ENCODE peak calls at places on chromosomes 7 and 10, in nine cellular contexts. Y, N, D, K, G, E, U, R and V are unnamed samples.

GRCh38 chr7:8177109-8177933 is 84.6 kb downstream of the ICA1 start:
- DNase-seq in Y (no peak), N (no peak), D (no peak), K (no peak), G (peak), E (no peak), U (no peak), R (no peak), V (no peak)

GRCh38 chr10:102393411-102394078 is 2.0 kb upstream of the NFKB2 start:
- DNase-seq in Y (no peak), N (no peak), D (no peak), K (peak), G (no peak), E (no peak), U (no peak), R (no peak), V (no peak)

GRCh38 chr7:67406941-67407340 is 410.3 kb downstream of the TYW1 start:
- DNase-seq in Y (no peak), N (no peak), D (no peak), K (no peak), G (no peak), E (no peak), U (no peak), R (no peak), V (no peak)

GRCh38 chr7:150562919-150563318 is 4.3 kb upstream of the GIMAP4 start:
- DNase-seq in Y (no peak), N (no peak), D (no peak), K (no peak), G (peak), E (no peak), U (no peak), R (no peak), V (no peak)

GRCh38 chr10:102230264-102230860 is 4.3 kb downstream of the ELOVL3 start:
- DNase-seq in Y (no peak), N (peak), D (peak), K (peak), G (peak), E (peak), U (peak), R (no peak), V (peak)

GRCh38 chr10:127071126-127071525 is 125.3 kb downstream of the INSYN2A start:
- DNase-seq in Y (no peak), N (no peak), D (no peak), K (no peak), G (no peak), E (no peak), U (no peak), R (no peak), V (no peak)

GRCh38 chr10:83541096-83541495 is 598.2 kb upstream of the GHITM start:
- DNase-seq in Y (no peak), N (no peak), D (no peak), K (no peak), G (peak), E (no peak), U (no peak), R (no peak), V (no peak)

GRCh38 chr10:4074559-4075407 is 289.8 kb upstream of the KLF6 start:
- DNase-seq in Y (no peak), N (no peak), D (no peak), K (peak), G (no peak), E (no peak), U (no peak), R (no peak), V (no peak)

GRCh38 chr10:127207081-127207480 is 10.7 kb upstream of the INSYN2A start:
- DNase-seq in Y (no peak), N (no peak), D (no peak), K (no peak), G (no peak), E (no peak), U (no peak), R (no peak), V (no peak)

GRCh38 chr7:51867117-51867516 is 550.5 kb upstream of the COBL start:
- DNase-seq in Y (no peak), N (no peak), D (no peak), K (no peak), G (no peak), E (no peak), U (no peak), R (no peak), V (no peak)

GRCh38 chr7:139619367-139619657 is 95.8 kb downstream of the CLEC2L start:
- DNase-seq in Y (no peak), N (no peak), D (no peak), K (no peak), G (peak), E (no peak), U (no peak), R (peak), V (no peak)

GRCh38 chr10:132395704-132396494 is 1.1 kb upstream of the PWWP2B start:
- DNase-seq in Y (no peak), N (peak), D (peak), K (peak), G (peak), E (no peak), U (peak), R (no peak), V (no peak)

GRCh38 chr7:44112231-44112996 is 8.3 kb downstream of the AEBP1 start:
- DNase-seq in Y (no peak), N (no peak), D (no peak), K (peak), G (no peak), E (no peak), U (peak), R (no peak), V (no peak)

GRCh38 chr7:90723866-90724265 is 127.7 kb downstream of the CDK14 start:
- DNase-seq in Y (no peak), N (no peak), D (no peak), K (no peak), G (no peak), E (no peak), U (no peak), R (no peak), V (no peak)

GRCh38 chr7:134553976-134554375 is 5.1 kb downstream of the AKR1B15 start:
- DNase-seq in Y (no peak), N (no peak), D (no peak), K (no peak), G (no peak), E (no peak), U (no peak), R (no peak), V (no peak)
- TF ChIP-seq CTCF in Y (no peak), N (no peak), D (no peak), K (no peak), G (no peak), E (peak), U (no peak), R (no peak), V (no peak)

GRCh38 chr7:100456561-100456957 is 7.5 kb downstream of the SPACDR start:
- DNase-seq in Y (no peak), N (no peak), D (no peak), K (no peak), G (no peak), E (no peak), U (no peak), R (no peak), V (no peak)
- TF ChIP-seq CTCF in Y (no peak), N (no peak), D (no peak), K (peak), G (no peak), E (no peak), U (no peak), R (no peak), V (no peak)

DNA sequence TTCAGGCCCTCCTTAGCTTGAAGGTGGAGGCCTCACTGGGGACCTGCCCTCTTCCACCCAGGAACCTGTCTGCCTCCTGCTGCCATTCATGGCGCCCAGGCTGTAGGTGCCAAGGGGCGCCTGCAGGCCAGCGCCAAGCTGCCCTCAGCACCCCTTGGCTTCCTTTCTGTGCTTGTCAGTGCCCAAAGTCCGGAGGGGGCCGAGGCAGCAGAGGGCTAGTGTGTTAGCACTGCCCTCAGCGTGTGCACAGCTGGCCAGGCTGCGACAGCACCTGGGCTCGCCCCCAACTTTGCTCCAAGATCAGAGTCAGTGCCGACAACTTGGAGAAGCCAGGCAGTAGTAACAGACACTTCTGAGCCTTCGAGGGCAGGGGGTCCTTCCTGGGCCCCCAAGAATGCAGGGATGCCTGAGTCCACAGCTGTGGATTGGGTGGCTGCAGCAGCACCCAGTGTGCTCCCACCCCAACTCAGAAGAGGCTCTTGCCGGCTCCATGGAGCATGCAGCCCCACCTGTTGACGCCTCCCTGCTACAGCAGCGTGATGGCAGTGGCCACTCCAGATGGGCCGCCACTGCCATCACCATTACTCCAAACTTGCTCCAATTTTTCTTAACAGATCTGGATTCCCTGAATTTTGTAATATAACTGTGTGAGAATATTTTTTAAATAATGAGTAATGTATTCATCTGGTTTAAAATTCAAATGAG is 41.7 kb downstream of the CACUL1 start:
- DNase-seq in Y (no peak), N (peak), D (no peak), K (peak), G (no peak), E (no peak), U (peak), R (no peak), V (no peak)
- TF ChIP-seq CTCF in Y (no peak), N (no peak), D (no peak), K (peak), G (no peak), E (peak), U (no peak), R (peak), V (no peak)

GRCh38 chr10:90133606-90134005 is 432.2 kb downstream of the KIF20B start:
- DNase-seq in Y (no peak), N (no peak), D (no peak), K (no peak), G (no peak), E (no peak), U (no peak), R (no peak), V (no peak)

GRCh38 chr10:90136731-90137316 is 435.4 kb downstream of the KIF20B start:
- DNase-seq in Y (no peak), N (no peak), D (no peak), K (no peak), G (no peak), E (peak), U (no peak), R (no peak), V (no peak)

DNA sequence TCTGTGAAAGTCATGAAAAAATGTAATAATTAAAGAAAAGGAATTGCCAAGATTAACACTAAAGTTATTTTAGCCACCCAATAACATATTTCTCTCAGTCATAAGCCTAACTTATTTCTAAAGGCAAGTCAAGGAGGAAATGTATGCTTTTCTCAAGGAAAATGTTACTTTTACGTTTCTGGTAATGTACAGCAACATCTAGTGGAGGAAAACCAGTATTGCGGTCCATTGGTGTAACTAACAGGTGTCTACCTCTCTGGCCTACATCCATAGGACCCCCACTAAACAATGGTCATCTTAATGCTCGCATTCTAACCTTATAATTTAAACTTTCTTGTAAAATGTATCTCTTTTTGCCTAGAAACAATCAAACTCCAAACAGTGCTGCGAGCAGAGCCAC is 437.5 kb downstream of the KIF20B start:
- DNase-seq in Y (no peak), N (no peak), D (no peak), K (no peak), G (peak), E (no peak), U (no peak), R (no peak), V (no peak)
- TF ChIP-seq CTCF in Y (peak), N (peak), D (no peak), K (peak), G (peak), E (peak), U (no peak), R (no peak), V (no peak)

DNA sequence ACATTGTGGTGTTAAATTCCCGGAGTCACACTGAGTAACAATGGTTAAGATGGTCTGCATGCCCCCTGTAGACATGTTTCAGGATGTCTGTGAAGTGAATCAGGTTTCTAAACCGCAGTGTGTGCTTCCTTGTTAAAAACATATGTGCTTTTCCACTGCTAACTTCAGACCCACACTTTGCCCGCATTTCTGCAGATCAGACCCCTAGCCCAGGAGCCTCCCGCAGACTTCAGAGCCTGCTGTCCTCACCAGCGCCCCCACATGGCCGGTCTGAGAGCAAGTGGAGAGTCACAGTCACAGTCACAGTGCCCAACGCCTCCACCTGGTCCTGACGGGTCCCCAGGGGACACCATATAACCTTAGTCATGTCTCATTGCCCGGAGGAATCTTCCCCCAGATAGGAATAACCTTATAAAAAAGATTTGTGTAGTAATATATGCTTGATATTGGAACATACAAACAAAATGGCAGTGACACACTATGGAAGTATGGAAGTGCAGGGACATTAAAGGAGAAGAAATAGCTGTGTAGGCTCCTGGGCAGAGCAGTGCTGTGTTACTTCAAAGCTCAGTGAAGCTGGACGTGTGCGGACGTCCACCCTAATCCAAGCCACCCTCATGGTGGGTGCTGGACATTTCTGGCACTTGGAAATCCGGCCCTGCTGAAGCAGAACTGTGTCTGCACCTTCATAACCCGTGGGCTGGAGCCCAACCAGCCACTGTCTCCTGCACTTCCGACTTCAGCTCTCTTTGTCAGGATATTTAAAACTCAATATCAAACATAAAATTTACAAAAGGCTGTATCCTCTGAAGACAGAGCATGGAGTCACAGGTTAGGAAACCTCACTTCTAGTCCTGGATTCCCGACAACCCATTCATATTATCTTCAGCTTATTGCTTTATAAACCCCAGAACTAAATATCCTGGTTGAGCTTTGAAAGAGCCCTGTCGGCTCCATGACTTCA is 29.0 kb downstream of the GSTO2 start:
- DNase-seq in Y (no peak), N (peak), D (no peak), K (no peak), G (no peak), E (no peak), U (no peak), R (no peak), V (no peak)
- TF ChIP-seq CTCF in Y (no peak), N (peak), D (no peak), K (peak), G (peak), E (peak), U (peak), R (peak), V (no peak)

DNA sequence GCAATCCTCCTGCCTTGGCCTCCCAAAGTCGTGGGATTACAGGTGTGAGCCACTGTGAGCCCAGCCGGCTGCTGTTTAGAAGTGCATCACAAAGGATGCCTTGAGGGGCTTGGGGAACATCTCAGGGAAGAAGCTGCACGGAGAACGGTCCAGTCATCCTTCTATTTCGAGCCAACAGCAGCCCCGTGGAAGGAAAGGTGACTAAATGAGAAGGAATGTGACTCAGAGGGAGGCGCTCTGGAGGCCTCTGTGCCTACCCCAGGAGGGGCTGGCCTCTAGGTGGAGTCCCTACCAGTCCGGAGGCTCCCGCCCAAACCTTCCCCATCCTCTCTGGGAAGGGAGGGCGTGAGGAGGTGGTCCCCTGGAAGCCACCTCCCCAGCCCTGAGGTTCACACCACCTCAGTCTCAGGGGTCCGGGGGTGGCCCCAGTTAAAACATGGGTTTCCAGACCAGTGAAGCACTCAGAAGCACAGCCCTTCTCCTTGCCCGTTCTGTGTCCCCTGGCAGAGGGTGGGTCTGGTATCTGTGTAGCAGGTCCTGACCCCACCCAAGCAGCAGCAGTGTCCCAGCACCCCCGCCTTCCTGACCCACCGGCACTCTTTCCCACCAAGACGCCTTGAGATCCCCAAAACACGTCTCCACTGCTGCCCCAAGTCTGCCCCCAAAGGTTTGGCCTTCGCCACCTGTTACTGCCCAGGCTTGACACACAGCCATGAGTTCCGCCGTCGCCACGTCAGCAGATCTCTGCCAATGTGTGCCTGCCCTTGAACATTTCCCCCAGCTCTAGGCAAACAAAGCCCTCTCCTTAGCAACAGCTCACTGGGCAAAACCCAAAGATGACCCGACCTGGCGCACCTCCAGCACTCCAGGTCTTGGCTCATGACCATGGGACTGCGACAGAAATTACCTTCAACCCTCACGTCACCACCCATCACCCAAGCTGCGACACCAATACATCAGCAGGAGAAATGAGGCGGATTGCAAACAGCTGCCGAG is 75.9 kb downstream of the CTBP2 start:
- DNase-seq in Y (no peak), N (no peak), D (no peak), K (peak), G (peak), E (peak), U (peak), R (peak), V (no peak)
- TF ChIP-seq CTCF in Y (no peak), N (no peak), D (no peak), K (peak), G (peak), E (peak), U (no peak), R (peak), V (no peak)